ENCODE peak calls at places on chromosomes 5 and 9, in seven cellular contexts. D, F, O, K, A, G and Q are unnamed samples.

GRCh38 chr5:171667341-171668096 is 118.1 kb upstream of the SMIM23 start:
- DNase-seq in G (peak), A (no peak), K (no peak), D (no peak), F (no peak), O (no peak), Q (peak)

GRCh38 chr5:36070687-36071571 is 4.2 kb upstream of the UGT3A2 start:
- DNase-seq in G (no peak), A (no peak), F (no peak), O (no peak), K (no peak), D (peak), Q (no peak)

GRCh38 chr5:118687671-118688621 is 300.4 kb downstream of the DTWD2 start:
- DNase-seq in D (no peak), O (no peak), A (no peak), G (no peak), F (no peak), K (no peak), Q (no peak)

GRCh38 chr5:139862803-139863202 is 67.2 kb downstream of the PSD2 start:
- DNase-seq in F (no peak), K (no peak), G (peak), A (no peak), O (no peak), D (no peak), Q (no peak)

GRCh38 chr5:36079200-36079761 is 12.6 kb upstream of the UGT3A2 start:
- DNase-seq in F (peak), D (no peak), O (peak), A (peak), K (no peak), G (peak), Q (peak)

GRCh38 chr9:80026121-80026520 is 454.4 kb downstream of the TLE4 start:
- DNase-seq in D (no peak), G (no peak), A (no peak), F (no peak), K (no peak), O (no peak), Q (no peak)

GRCh38 chr5:113510836-113511451 is 2.5 kb upstream of the YTHDC2 start:
- DNase-seq in O (peak), G (no peak), A (peak), F (peak), D (no peak), K (no peak), Q (no peak)

GRCh38 chr9:106075991-106076390 is 381.6 kb downstream of the TMEM38B start:
- DNase-seq in F (no peak), O (no peak), K (no peak), G (no peak), D (no peak), A (no peak), Q (no peak)

GRCh38 chr5:174503461-174504265 is 220.7 kb upstream of the MSX2 start:
- DNase-seq in D (no peak), K (no peak), A (peak), O (no peak), G (no peak), F (peak), Q (no peak)

GRCh38 chr9:93354451-93354850 is 97.0 kb upstream of the FAM120A start:
- DNase-seq in A (no peak), K (no peak), F (no peak), O (peak), G (no peak), D (no peak), Q (no peak)